ENCODE peak calls at places on chromosomes 12 and 14, in seven cellular contexts. P is uterus, B is left ventricle myocardium inferior, A is thyroid gland, U is tibial artery, D is tibial nerve, M is PC-3. Y is an unnamed sample.

GRCh38 chr14:52834440-52834842 is 43.0 kb upstream of the GNPNAT1 start:
- DNase-seq in P (no peak), B (no peak), A (no peak), U (no peak), D (no peak), M (peak; percentile 92), Y (no peak)

GRCh38 chr12:6620137-6620884 is 13.1 kb upstream of the CHD4 start:
- DNase-seq in P (no peak), B (no peak), A (peak; percentile 46), U (no peak), D (no peak), M (no peak), Y (peak; percentile 91)

GRCh38 chr14:90871605-90872233 is 55.5 kb upstream of the TTC7B start:
- DNase-seq in P (no peak), B (no peak), A (no peak), U (no peak), D (no peak), M (peak; percentile 76), Y (no peak)

GRCh38 chr14:54253195-54253947 is 143.4 kb upstream of the CDKN3 start:
- DNase-seq in P (no peak), B (no peak), A (peak; percentile 14), U (no peak), D (no peak), M (peak; percentile 99), Y (no peak)

GRCh38 chr12:41122894-41123293 is 65.2 kb upstream of the PDZRN4 start:
- DNase-seq in P (no peak), B (no peak), A (no peak), U (no peak), D (peak; percentile 19), M (no peak), Y (no peak)

GRCh38 chr14:94649543-94650443 is 37.6 kb downstream of the SERPINA3 start:
- DNase-seq in P (no peak), B (no peak), A (no peak), U (no peak), D (no peak), M (no peak), Y (no peak)

GRCh38 chr14:65840786-65841185 is 428.3 kb downstream of the FUT8 start:
- DNase-seq in P (no peak), B (no peak), A (no peak), U (no peak), D (no peak), M (no peak), Y (no peak)

GRCh38 chr12:126069549-126070165 is 1004.4 kb downstream of the AACS start:
- DNase-seq in P (no peak), B (no peak), A (no peak), U (no peak), D (no peak), M (peak; percentile 84), Y (no peak)

GRCh38 chr12:80509781-80510556 is 65.9 kb downstream of the PTPRQ start:
- DNase-seq in P (no peak), B (no peak), A (no peak), U (no peak), D (no peak), M (peak; percentile 55), Y (no peak)

GRCh38 chr14:52043690-52044089 is 25.2 kb downstream of the NID2 start:
- DNase-seq in P (no peak), B (no peak), A (peak; percentile 56), U (no peak), D (no peak), M (peak; percentile 63), Y (no peak)

GRCh38 chr14:76591270-76591669 is 170.0 kb upstream of the VASH1 start:
- DNase-seq in P (no peak), B (no peak), A (no peak), U (no peak), D (no peak), M (no peak), Y (no peak)

GRCh38 chr12:92624236-92624635 is 78.6 kb upstream of the PLEKHG7 start:
- DNase-seq in P (no peak), B (no peak), A (no peak), U (no peak), D (no peak), M (peak; percentile 79), Y (no peak)

GRCh38 chr14:23055621-23056256 is 1.6 kb downstream of the CDH24 start:
- DNase-seq in P (no peak), B (no peak), A (peak; percentile 19), U (peak; percentile 74), D (no peak), M (no peak), Y (no peak)

GRCh38 chr12:32148372-32148771 is 41.7 kb downstream of the BICD1 start:
- DNase-seq in P (no peak), B (no peak), A (no peak), U (no peak), D (no peak), M (peak; percentile 69), Y (no peak)

GRCh38 chr14:73237219-73237785 is at the start of gene PAPLN:
- DNase-seq in P (peak; percentile 51), B (no peak), A (peak; percentile 62), U (no peak), D (peak; percentile 44), M (peak; percentile 29), Y (peak; percentile 59)

GRCh38 chr14:78530078-78530477 is 359.9 kb downstream of the NRXN3 start:
- DNase-seq in P (no peak), B (no peak), A (no peak), U (no peak), D (no peak), M (peak; percentile 23), Y (no peak)

GRCh38 chr12:98817779-98818178 is 172.7 kb downstream of the APAF1 start:
- DNase-seq in P (no peak), B (no peak), A (no peak), U (no peak), D (no peak), M (no peak), Y (no peak)

GRCh38 chr14:93909429-93910128 is 17.6 kb upstream of the FAM181A start:
- DNase-seq in P (no peak), B (no peak), A (no peak), U (no peak), D (no peak), M (no peak), Y (no peak)

GRCh38 chr12:27861428-27862167 is 81.6 kb upstream of the MANSC4 start:
- DNase-seq in P (peak; percentile 29), B (peak; percentile 72), A (no peak), U (no peak), D (no peak), M (no peak), Y (no peak)

GRCh38 chr12:64937466-64937865 is 113.0 kb downstream of the TBC1D30 start:
- DNase-seq in P (no peak), B (no peak), A (no peak), U (no peak), D (no peak), M (no peak), Y (no peak)

GRCh38 chr12:62738611-62739010 is 196.3 kb downstream of the PPM1H start:
- DNase-seq in P (no peak), B (no peak), A (no peak), U (no peak), D (no peak), M (no peak), Y (no peak)

GRCh38 chr12:114414866-114415524 is 9.1 kb upstream of the TBX5 start:
- DNase-seq in P (no peak), B (no peak), A (no peak), U (no peak), D (no peak), M (no peak), Y (no peak)

GRCh38 chr12:18470251-18470650 is 208.9 kb downstream of the PIK3C2G start:
- DNase-seq in P (no peak), B (no peak), A (no peak), U (no peak), D (no peak), M (no peak), Y (no peak)

DNA sequence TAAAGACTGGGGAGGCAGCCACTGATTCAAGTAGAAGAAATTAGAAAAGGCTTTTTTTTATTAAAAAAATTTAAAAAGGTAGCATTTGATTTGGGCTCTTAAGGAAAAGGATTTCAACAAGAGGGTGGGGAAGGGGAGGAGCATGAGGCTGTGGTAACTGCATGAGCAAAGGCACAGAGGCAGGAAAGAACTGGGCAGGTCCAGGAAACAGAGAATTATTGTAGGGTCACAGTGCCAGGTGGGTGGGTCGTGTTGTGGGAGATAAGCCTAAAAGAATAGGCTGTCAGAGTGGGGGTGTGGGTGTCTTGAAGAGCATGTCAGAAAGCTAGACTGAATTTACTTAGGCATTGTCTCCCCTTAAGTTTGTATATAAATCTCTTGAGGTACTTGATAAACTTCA is 7.8 kb downstream of the LIMA1 start:
- DNase-seq in P (peak; percentile 60), B (peak; percentile 38), A (no peak), U (no peak), D (no peak), M (no peak), Y (no peak)
- H3K4me1 ChIP-seq in P (no peaks in the 10 kb centered on the region), B (peaks cover 56% of the 10 kb centered on the region), A (peaks cover 22% of the 10 kb centered on the region), U (peaks cover 16% of the 10 kb centered on the region), D (no peaks in the 10 kb centered on the region), M (peaks cover 36% of the 10 kb centered on the region), Y (peaks cover 23% of the 10 kb centered on the region)

DNA sequence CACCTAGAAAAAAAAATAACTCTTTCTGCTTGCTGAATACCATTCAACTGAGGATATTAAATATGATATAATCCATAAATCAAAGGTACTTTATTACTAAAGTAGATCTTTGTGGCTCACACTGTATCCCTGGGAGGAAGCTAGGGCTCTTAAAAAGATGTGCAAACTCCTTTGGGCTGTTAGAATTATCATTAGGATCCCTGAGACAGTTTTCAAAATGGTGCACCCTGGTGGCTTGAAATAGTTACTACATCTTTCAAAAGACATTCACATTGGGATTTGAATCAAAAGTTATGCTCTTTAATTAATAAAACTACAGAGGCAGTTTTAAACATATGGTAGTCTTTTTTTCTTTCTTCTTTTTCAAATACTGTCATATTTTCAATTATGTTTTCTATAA is 228.5 kb upstream of the G2E3 start:
- DNase-seq in P (no peak), B (no peak), A (no peak), U (no peak), D (no peak), M (peak; percentile 40), Y (no peak)
- TF ChIP-seq CTCF in P (no peak), B (peak; percentile 13), A (peak; percentile 15), U (no peak), D (no peak), M (peak; percentile 63), Y (peak; percentile 26)

GRCh38 chr12:109099426-109100020 is 2.1 kb downstream of the UNG start:
- DNase-seq in P (no peak), B (no peak), A (no peak), U (peak; percentile 45), D (no peak), M (no peak), Y (no peak)

GRCh38 chr12:109098671-109099070 is 1.3 kb downstream of the UNG start:
- DNase-seq in P (no peak), B (no peak), A (no peak), U (peak; percentile 34), D (no peak), M (no peak), Y (no peak)

GRCh38 chr12:109098142-109098652 is 800 bp downstream of the UNG start:
- DNase-seq in P (no peak), B (no peak), A (peak; percentile 86), U (peak; percentile 84), D (no peak), M (peak; percentile 39), Y (peak; percentile 89)

GRCh38 chr12:109105176-109105575 is 7.8 kb downstream of the UNG start:
- DNase-seq in P (no peak), B (no peak), A (no peak), U (no peak), D (no peak), M (no peak), Y (no peak)

GRCh38 chr12:109102491-109102890 is 5.1 kb downstream of the UNG start:
- DNase-seq in P (no peak), B (no peak), A (no peak), U (no peak), D (no peak), M (no peak), Y (no peak)
- H3K36me3 ChIP-seq in P (no peaks in the 10 kb centered on the region), B (peaks cover 69% of the 10 kb centered on the region), A (peaks cover 25% of the 10 kb centered on the region), U (peaks cover 59% of the 10 kb centered on the region), D (peaks cover 74% of the 10 kb centered on the region), M (peaks cover 49% of the 10 kb centered on the region), Y (peaks cover 55% of the 10 kb centered on the region)

GRCh38 chr14:61565181-61565580 is 130.1 kb upstream of the HIF1A start:
- DNase-seq in P (no peak), B (no peak), A (no peak), U (no peak), D (no peak), M (peak; percentile 63), Y (no peak)
- H3K4me1 ChIP-seq in P (no peaks in the 10 kb centered on the region), B (peaks cover 70% of the 10 kb centered on the region), A (peaks cover 85% of the 10 kb centered on the region), U (peaks cover 70% of the 10 kb centered on the region), D (no peaks in the 10 kb centered on the region), M (peaks cover 97% of the 10 kb centered on the region), Y (peaks cover 41% of the 10 kb centered on the region)

Y was measured in left lung.